ENCODE peak calls at places on chromosomes 16 and 17, in four cellular contexts. A is nephron progenitor cell, O is AG10803, Z is epithelial cell of esophagus. P is an unnamed sample.

GRCh38 chr17:37490638-37491614 is 1.2 kb downstream of the DUSP14 start:
- DNase-seq in O (peak), A (peak), Z (peak), P (peak)

GRCh38 chr17:20975566-20975965 is 67.2 kb downstream of the USP22 start:
- DNase-seq in A (no peak), O (peak), Z (peak), P (peak)

GRCh38 chr17:73834684-73835343 is 190.6 kb upstream of the SDK2 start:
- DNase-seq in Z (no peak), A (no peak), O (no peak), P (no peak)

GRCh38 chr16:10197003-10197402 is 14.8 kb upstream of the GRIN2A start:
- DNase-seq in O (no peak), Z (no peak), A (no peak), P (no peak)

GRCh38 chr16:54063374-54063773 is 223.2 kb downstream of the IRX3 start:
- DNase-seq in Z (no peak), A (no peak), O (no peak), P (no peak)

GRCh38 chr16:28193530-28194423 is 18.0 kb downstream of the XPO6 start:
- DNase-seq in Z (peak), O (peak), A (no peak), P (peak)

GRCh38 chr17:3400008-3400407 is 1.8 kb upstream of the OR1E1 start:
- DNase-seq in O (no peak), Z (peak), A (no peak), P (no peak)

GRCh38 chr17:27345141-27345904 is 51.4 kb downstream of the WSB1 start:
- DNase-seq in O (no peak), Z (peak), A (peak), P (no peak)

GRCh38 chr17:8384801-8385335 is 1.9 kb upstream of the RPL26 start:
- DNase-seq in O (peak), A (no peak), Z (peak), P (peak)

GRCh38 chr17:76597156-76598003 is 11.7 kb upstream of the ST6GALNAC2 start:
- DNase-seq in A (no peak), O (no peak), Z (peak), P (peak)

GRCh38 chr17:76151896-76152454 is 10.9 kb upstream of the FOXJ1 start:
- DNase-seq in Z (no peak), O (no peak), A (no peak), P (no peak)

GRCh38 chr16:2526135-2526534 is 5.1 kb downstream of the CEMP1 start:
- DNase-seq in Z (no peak), A (no peak), O (no peak), P (no peak)

GRCh38 chr17:19399750-19400450 is 11.1 kb upstream of the RNF112 start:
- DNase-seq in A (no peak), O (no peak), Z (no peak), P (no peak)

GRCh38 chr17:1561420-1562177 is 993 bp downstream of the PITPNA start:
- DNase-seq in A (peak), O (no peak), Z (peak), P (peak)

GRCh38 chr16:27238016-27238587 is 30.5 kb downstream of the NSMCE1 start:
- DNase-seq in Z (no peak), A (no peak), O (no peak), P (no peak)

GRCh38 chr16:57988929-57989328 is 11.5 kb downstream of the ZNF319 start:
- DNase-seq in O (no peak), A (no peak), Z (peak), P (peak)

GRCh38 chr16:18945233-18945632 is 19.0 kb upstream of the SMG1 start:
- DNase-seq in A (no peak), Z (no peak), O (no peak), P (no peak)

GRCh38 chr16:11422381-11423314 is 77.4 kb downstream of the RMI2 start:
- DNase-seq in A (no peak), O (no peak), Z (no peak), P (no peak)

GRCh38 chr17:29591737-29592624 is 951 bp upstream of the ANKRD13B start:
- DNase-seq in Z (peak), A (peak), O (peak), P (peak)

GRCh38 chr16:14148569-14148968 is 77.5 kb downstream of the MRTFB start:
- DNase-seq in Z (peak), O (no peak), A (no peak), P (peak)

GRCh38 chr17:7713782-7714181 is 3.8 kb upstream of the DNAH2 start:
- DNase-seq in Z (no peak), O (no peak), A (no peak), P (no peak)

GRCh38 chr17:43908111-43908721 is 880 bp upstream of the MPP2 start:
- DNase-seq in A (peak), O (peak), Z (peak), P (no peak)

GRCh38 chr17:75758131-75758905 is 6.7 kb downstream of the GALK1 start:
- DNase-seq in Z (no peak), O (no peak), A (no peak), P (no peak)

GRCh38 chr17:38469875-38470274 is 41.6 kb downstream of the ARHGAP23 start:
- DNase-seq in Z (peak), A (no peak), O (peak), P (no peak)

GRCh38 chr17:75250009-75250471 is 11.4 kb downstream of the GGA3 start:
- DNase-seq in O (peak), Z (peak), A (no peak), P (no peak)

GRCh38 chr16:88924834-88925539 is 52.0 kb downstream of the CBFA2T3 start:
- DNase-seq in Z (peak), A (peak), O (peak), P (peak)

GRCh38 chr16:31134625-31135534 is 647 bp downstream of the PRSS8 start:
- DNase-seq in Z (peak), O (peak), A (peak), P (peak)

GRCh38 chr16:35252356-35252936 is 1793.0 kb downstream of the TP53TG3F start:
- DNase-seq in O (no peak), Z (peak), A (no peak), P (no peak)

GRCh38 chr17:30545024-30545423 is 67.8 kb downstream of the GOSR1 start:
- DNase-seq in A (no peak), O (no peak), Z (no peak), P (no peak)

GRCh38 chr16:81239722-81240121 is 1.2 kb downstream of the BCO1 start:
- DNase-seq in A (no peak), Z (no peak), O (no peak), P (no peak)